ENCODE peak calls at places on chromosomes 12 and 14, in four cellular contexts. V, J, N and Q are unnamed samples.

GRCh38 chr12:9925746-9926393 is 6.3 kb downstream of the CLEC2A start:
- DNase-seq in J (no peak), V (peak), N (peak), Q (peak)

GRCh38 chr14:77346495-77346894 is 25.7 kb downstream of the GSTZ1 start:
- DNase-seq in V (no peak), J (no peak), N (no peak), Q (no peak)

GRCh38 chr14:102819176-102819628 is 42.0 kb downstream of the TRAF3 start:
- DNase-seq in J (no peak), V (no peak), N (no peak), Q (no peak)

GRCh38 chr14:93894992-93895391 is 32.2 kb upstream of the FAM181A start:
- DNase-seq in J (no peak), V (no peak), N (no peak), Q (no peak)

GRCh38 chr12:32603858-32604257 is 75.2 kb upstream of the DNM1L start:
- DNase-seq in V (peak), J (no peak), N (peak), Q (peak)

GRCh38 chr12:115172521-115172920 is 488.5 kb upstream of the TBX3 start:
- DNase-seq in V (peak), N (peak), J (no peak), Q (peak)

GRCh38 chr14:59262717-59263469 is 74.4 kb downstream of the DAAM1 start:
- DNase-seq in N (no peak), V (no peak), J (peak), Q (no peak)

GRCh38 chr14:58428011-58428807 is 690 bp downstream of the KIAA0586 start:
- DNase-seq in J (no peak), N (peak), V (peak), Q (peak)

GRCh38 chr14:69261761-69262331 is 1.9 kb downstream of the GALNT16 start:
- DNase-seq in N (no peak), V (peak), J (no peak), Q (no peak)

GRCh38 chr12:50351120-50352043 is 45.0 kb downstream of the FAM186A start:
- DNase-seq in N (no peak), V (no peak), J (no peak), Q (no peak)

GRCh38 chr12:25293596-25293995 is 42.9 kb upstream of the KRAS start:
- DNase-seq in N (no peak), J (no peak), V (no peak), Q (no peak)

GRCh38 chr12:52901715-52902541 is 2.9 kb downstream of the KRT8 start:
- DNase-seq in V (no peak), J (no peak), N (no peak), Q (no peak)

GRCh38 chr12:71999795-72000194 is 61.1 kb downstream of the TPH2 start:
- DNase-seq in V (no peak), N (no peak), J (no peak), Q (no peak)

GRCh38 chr12:16553457-16553856 is 52.5 kb downstream of the LMO3 start:
- DNase-seq in N (peak), J (no peak), V (peak), Q (peak)

GRCh38 chr12:31589896-31590729 is 823 bp downstream of the DENND5B start:
- DNase-seq in J (peak), V (peak), N (peak), Q (peak)

GRCh38 chr12:111777345-111778045 is 10.8 kb downstream of the ALDH2 start:
- DNase-seq in N (no peak), V (no peak), J (no peak), Q (no peak)

GRCh38 chr12:1804545-1805332 is 15.6 kb upstream of the LRTM2 start:
- DNase-seq in N (peak), J (peak), V (peak), Q (peak)

GRCh38 chr12:31687101-31687527 is 27.6 kb downstream of the ETFBKMT start:
- DNase-seq in N (no peak), J (no peak), V (no peak), Q (no peak)

GRCh38 chr12:7061138-7061537 is 620 bp downstream of the C1S start:
- DNase-seq in N (no peak), V (no peak), J (no peak), Q (no peak)

GRCh38 chr14:64879635-64880381 is at the start of gene SPTB:
- DNase-seq in N (no peak), J (no peak), V (no peak), Q (no peak)

GRCh38 chr12:49872781-49873181 is 29.9 kb upstream of the BCDIN3D start:
- DNase-seq in J (no peak), N (no peak), V (peak), Q (peak)

GRCh38 chr14:29310757-29311156 is 544.2 kb downstream of the FOXG1 start:
- DNase-seq in N (peak), V (peak), J (no peak), Q (peak)

GRCh38 chr14:54529811-54530210 is 20.1 kb downstream of the CGRRF1 start:
- DNase-seq in V (peak), J (peak), N (peak), Q (peak)

GRCh38 chr14:31745741-31746140 is 184.5 kb downstream of the NUBPL start:
- DNase-seq in V (no peak), N (no peak), J (no peak), Q (no peak)

GRCh38 chr12:26520154-26520553 is 312.8 kb downstream of the ITPR2 start:
- DNase-seq in J (no peak), V (no peak), N (no peak), Q (no peak)

GRCh38 chr14:32940711-32941667 is 2.3 kb downstream of the NPAS3 start:
- DNase-seq in N (no peak), J (no peak), V (no peak), Q (no peak)

GRCh38 chr12:7005288-7005687 is 13.0 kb downstream of the LPCAT3 start:
- DNase-seq in N (no peak), J (no peak), V (no peak), Q (no peak)

GRCh38 chr14:102625564-102626296 is 33.3 kb downstream of the RCOR1 start:
- DNase-seq in V (no peak), J (no peak), N (no peak), Q (no peak)

GRCh38 chr14:74664717-74665116 is 48.2 kb downstream of the AREL1 start:
- DNase-seq in J (no peak), N (no peak), V (no peak), Q (no peak)

GRCh38 chr12:131808744-131809371 is 19.3 kb upstream of the MMP17 start:
- DNase-seq in N (no peak), J (no peak), V (no peak), Q (peak)

GRCh38 chr12:104588048-104588942 is 131.5 kb downstream of the CHST11 start:
- DNase-seq in V (peak), J (no peak), N (peak), Q (peak)

GRCh38 chr12:70756791-70757190 is 119.6 kb upstream of the PTPRB start:
- DNase-seq in V (no peak), J (no peak), N (no peak), Q (no peak)

GRCh38 chr12:90978117-90978770 is 23.3 kb upstream of the CCER1 start:
- DNase-seq in J (peak), V (peak), N (peak), Q (peak)

GRCh38 chr14:69643430-69644200 is 32.2 kb downstream of the SUSD6 start:
- DNase-seq in V (peak), J (peak), N (peak), Q (peak)

GRCh38 chr12:76274699-76275098 is 73.5 kb downstream of the BBS10 start:
- DNase-seq in N (peak), J (no peak), V (peak), Q (no peak)

GRCh38 chr14:77574446-77575125 is 41.9 kb downstream of the SPTLC2 start:
- DNase-seq in J (no peak), V (peak), N (peak), Q (peak)

GRCh38 chr12:10529603-10530002 is 23.9 kb downstream of the EIF2S3B start:
- DNase-seq in J (no peak), V (no peak), N (no peak), Q (no peak)

GRCh38 chr12:113665457-113665856 is 193.8 kb upstream of the LHX5 start:
- DNase-seq in J (no peak), V (no peak), N (no peak), Q (no peak)

GRCh38 chr14:95463173-95463901 is 53.1 kb downstream of the SYNE3 start:
- DNase-seq in N (no peak), J (peak), V (no peak), Q (no peak)
- H3K4me3 ChIP-seq in N (no peak), J (no peak), V (no peak), Q (no peak)

DNA sequence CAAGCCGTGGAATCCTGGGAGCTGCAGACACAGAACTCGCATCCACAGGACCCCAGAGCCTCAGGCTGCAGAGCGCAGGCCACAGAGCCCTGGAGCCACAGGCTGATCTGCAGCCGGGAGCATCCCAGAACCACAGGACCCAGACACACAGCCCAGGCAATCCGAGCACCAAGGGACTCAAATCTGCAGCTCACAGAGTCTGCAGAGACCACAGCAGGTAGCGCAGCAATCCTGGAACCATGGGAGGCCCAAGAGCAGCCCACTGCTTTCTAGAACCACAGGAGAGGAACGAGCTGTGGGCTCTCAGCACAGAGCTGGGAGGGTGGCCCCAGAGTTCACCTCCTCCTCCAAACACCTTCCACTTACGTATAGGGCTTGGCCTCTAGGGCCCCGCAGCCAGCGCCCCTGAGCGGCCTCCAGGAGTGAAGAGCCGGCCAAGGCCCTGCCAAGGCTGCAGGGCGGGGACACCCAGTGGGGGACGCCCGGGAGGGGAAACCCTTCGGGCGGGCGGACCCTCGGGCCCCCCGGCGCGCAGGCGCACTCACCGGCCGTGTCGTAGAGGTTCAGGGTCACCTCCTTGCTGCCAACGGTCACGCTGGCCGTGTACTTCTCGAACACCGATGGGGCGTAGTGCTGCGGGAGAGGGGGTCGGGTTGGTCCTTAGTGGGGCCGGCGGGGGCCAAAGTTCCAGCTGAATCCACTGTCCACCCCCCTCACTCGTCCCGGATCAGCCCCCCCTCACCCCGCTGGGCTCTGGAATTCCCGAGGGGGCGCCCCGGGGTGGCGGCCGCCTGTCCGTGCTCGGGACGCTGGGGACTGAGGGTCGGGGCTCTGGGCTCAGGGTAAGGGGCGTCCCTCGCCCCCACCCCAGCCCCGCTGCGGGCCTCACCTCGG is 634 bp downstream of the RHOF start:
- DNase-seq in V (no peak), J (no peak), N (no peak), Q (no peak)
- TF ChIP-seq CTCF in V (no peak), J (no peak), N (no peak), Q (no peak)

GRCh38 chr14:95660550-95661515 is 25.4 kb upstream of the TCL1B start:
- DNase-seq in V (no peak), J (no peak), N (no peak), Q (no peak)

GRCh38 chr14:95662376-95663186 is 23.6 kb upstream of the TCL1B start:
- DNase-seq in V (no peak), J (peak), N (no peak), Q (no peak)

GRCh38 chr14:95664546-95664945 is 21.7 kb upstream of the TCL1B start:
- DNase-seq in J (no peak), V (no peak), N (no peak), Q (no peak)

GRCh38 chr14:95664046-95664445 is 22.2 kb upstream of the TCL1B start:
- DNase-seq in V (no peak), N (no peak), J (no peak), Q (no peak)

GRCh38 chr14:95663226-95663797 is 22.9 kb upstream of the TCL1B start:
- DNase-seq in N (no peak), V (no peak), J (no peak), Q (no peak)
- H3K4me3 ChIP-seq in N (no peak), V (no peak), J (no peak), Q (no peak)

GRCh38 chr12:64801381-64801780 is 23.1 kb upstream of the TBC1D30 start:
- DNase-seq in N (no peak), J (no peak), V (no peak), Q (no peak)
- TF ChIP-seq CTCF in N (peak), J (peak), V (peak), Q (peak)

GRCh38 chr12:18967814-18968213 is 161.7 kb upstream of the PLEKHA5 start:
- DNase-seq in V (no peak), N (peak), J (no peak), Q (no peak)

GRCh38 chr12:18970603-18971002 is 158.9 kb upstream of the PLEKHA5 start:
- DNase-seq in N (no peak), J (no peak), V (peak), Q (no peak)

GRCh38 chr12:18969512-18969911 is 160.0 kb upstream of the PLEKHA5 start:
- DNase-seq in V (no peak), N (no peak), J (no peak), Q (no peak)

GRCh38 chr12:18975933-18976332 is 153.6 kb upstream of the PLEKHA5 start:
- DNase-seq in J (no peak), V (no peak), N (no peak), Q (no peak)

DNA sequence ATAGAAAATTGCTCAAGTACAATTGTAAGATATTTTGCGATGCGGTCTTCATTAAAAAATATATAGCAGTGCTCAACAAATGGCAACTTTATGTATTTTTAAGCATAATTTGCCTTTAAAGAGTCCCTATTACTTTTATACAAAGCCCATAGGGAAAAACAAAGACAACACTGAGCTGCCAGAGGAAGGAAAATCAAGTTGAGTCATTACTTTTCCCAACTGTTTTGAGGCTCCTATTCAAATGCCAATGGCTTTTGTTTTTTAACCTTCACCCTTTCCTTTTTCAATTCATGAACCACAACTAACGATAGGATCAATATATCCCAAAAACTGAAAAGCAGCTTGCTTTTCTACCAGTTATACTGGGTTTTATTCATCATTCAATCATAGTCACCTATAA is 157.6 kb upstream of the PLEKHA5 start:
- DNase-seq in V (no peak), J (no peak), N (no peak), Q (no peak)
- H3K4me3 ChIP-seq in V (no peak), J (no peak), N (no peak), Q (no peak)

DNA sequence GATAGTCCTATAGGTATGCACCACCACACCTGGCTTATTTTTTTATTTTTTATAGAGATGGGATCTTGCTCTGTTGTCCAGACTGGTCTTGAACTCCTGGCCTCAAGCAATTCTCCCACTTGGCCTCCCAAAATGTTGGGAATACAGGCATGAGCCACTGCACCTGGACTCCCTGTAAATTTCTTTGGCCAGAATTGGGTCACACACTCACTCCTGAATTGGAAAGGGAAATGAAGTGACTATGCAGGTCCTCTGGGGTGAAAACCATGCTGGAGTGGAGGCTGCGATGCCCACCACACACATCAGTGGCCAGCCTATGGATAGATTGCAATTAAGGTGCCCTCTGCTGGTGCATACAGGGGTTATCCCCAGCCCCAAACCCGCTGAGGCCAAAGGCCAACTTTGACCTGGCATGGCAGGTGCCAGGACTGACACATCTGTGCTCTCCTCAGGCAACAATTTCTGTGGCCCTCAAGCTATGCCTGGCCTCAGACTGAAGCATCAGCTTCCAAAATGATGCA is 125.6 kb downstream of the SLC38A6 start:
- DNase-seq in V (no peak), N (no peak), J (no peak), Q (no peak)
- TF ChIP-seq CTCF in V (peak), N (peak), J (peak), Q (peak)